ENCODE peak calls at places on chromosomes 4 and X, in four cellular contexts. One of them, this sample, is unnamed.

GRCh38 chr4:110275871-110276270 is 77.5 kb upstream of the ELOVL6 start:
- DNase-seq in heart left ventricle: no peak
- DNase-seq in AG04450: no peak
- DNase-seq in lung: no peak
- DNase-seq in this sample: no peak

GRCh38 chr4:139658185-139658584 is 7.4 kb upstream of the MGST2 start:
- DNase-seq in heart left ventricle: no peak
- DNase-seq in AG04450: no peak
- DNase-seq in lung: no peak
- DNase-seq in this sample: no peak

GRCh38 chr4:61501812-61502211 is 301.7 kb downstream of the ADGRL3 start:
- DNase-seq in heart left ventricle: no peak
- DNase-seq in AG04450: no peak
- DNase-seq in lung: no peak
- DNase-seq in this sample: no peak

GRCh38 chr4:148790691-148791090 is 348.5 kb upstream of the NR3C2 start:
- DNase-seq in heart left ventricle: no peak
- DNase-seq in AG04450: no peak
- DNase-seq in lung: no peak
- DNase-seq in this sample: no peak

GRCh38 chr4:66927937-66928336 is 617.4 kb downstream of the CENPC start:
- DNase-seq in heart left ventricle: no peak
- DNase-seq in AG04450: no peak
- DNase-seq in lung: no peak
- DNase-seq in this sample: no peak

GRCh38 chr4:127809173-127809800 is 27.2 kb downstream of the HSPA4L start:
- DNase-seq in heart left ventricle: no peak
- DNase-seq in AG04450: no peak
- DNase-seq in lung: no peak
- DNase-seq in this sample: no peak

GRCh38 chrX:68503830-68504229 is 5.0 kb downstream of the YIPF6 start:
- DNase-seq in heart left ventricle: no peak
- DNase-seq in AG04450: no peak
- DNase-seq in lung: no peak
- DNase-seq in this sample: no peak

GRCh38 chrX:13816899-13817298 is at the start of gene GPM6B:
- DNase-seq in heart left ventricle: no peak
- DNase-seq in AG04450: no peak
- DNase-seq in lung: no peak
- DNase-seq in this sample: no peak

GRCh38 chr4:185318679-185319078 is 77.0 kb downstream of the LRP2BP start:
- DNase-seq in heart left ventricle: no peak
- DNase-seq in AG04450: no peak
- DNase-seq in lung: no peak
- DNase-seq in this sample: peak; percentile 58

GRCh38 chr4:69321153-69321729 is 41.0 kb downstream of the UGT2B28 start:
- DNase-seq in heart left ventricle: no peak
- DNase-seq in AG04450: no peak
- DNase-seq in lung: no peak
- DNase-seq in this sample: no peak

GRCh38 chr4:152181150-152181549 is 354.7 kb downstream of the FBXW7 start:
- DNase-seq in heart left ventricle: no peak
- DNase-seq in AG04450: no peak
- DNase-seq in lung: no peak
- DNase-seq in this sample: no peak

GRCh38 chr4:10008208-10009005 is 12.9 kb downstream of the SLC2A9 start:
- DNase-seq in heart left ventricle: no peak
- DNase-seq in AG04450: no peak
- DNase-seq in lung: no peak
- DNase-seq in this sample: peak; percentile 46

GRCh38 chr4:119016636-119017035 is 119.0 kb upstream of the MYOZ2 start:
- DNase-seq in heart left ventricle: no peak
- DNase-seq in AG04450: peak; percentile 80
- DNase-seq in lung: no peak
- DNase-seq in this sample: no peak

GRCh38 chr4:150315175-150315574 is 236.9 kb downstream of the DCLK2 start:
- DNase-seq in heart left ventricle: no peak
- DNase-seq in AG04450: no peak
- DNase-seq in lung: no peak
- DNase-seq in this sample: no peak

GRCh38 chrX:132266583-132267355 is 47.5 kb upstream of the RAP2C start:
- DNase-seq in heart left ventricle: no peak
- DNase-seq in AG04450: peak; percentile 2
- DNase-seq in lung: no peak
- DNase-seq in this sample: no peak

GRCh38 chr4:180455226-180455625 is 1788.0 kb upstream of the TENM3 start:
- DNase-seq in heart left ventricle: no peak
- DNase-seq in AG04450: no peak
- DNase-seq in lung: no peak
- DNase-seq in this sample: no peak

GRCh38 chr4:185902654-185903053 is 90.7 kb upstream of the SORBS2 start:
- DNase-seq in heart left ventricle: no peak
- DNase-seq in AG04450: no peak
- DNase-seq in lung: no peak
- DNase-seq in this sample: no peak

GRCh38 chr4:55437356-55437796 is 41.6 kb downstream of the TMEM165 start:
- DNase-seq in heart left ventricle: no peak
- DNase-seq in AG04450: no peak
- DNase-seq in lung: no peak
- DNase-seq in this sample: no peak

GRCh38 chr4:132065940-132066495 is 1083.1 kb upstream of the PCDH10 start:
- DNase-seq in heart left ventricle: no peak
- DNase-seq in AG04450: peak; percentile 4
- DNase-seq in lung: no peak
- DNase-seq in this sample: no peak

GRCh38 chr4:151717271-151717670 is 43.5 kb downstream of the GATB start:
- DNase-seq in heart left ventricle: no peak
- DNase-seq in AG04450: no peak
- DNase-seq in lung: no peak
- DNase-seq in this sample: no peak

DNA sequence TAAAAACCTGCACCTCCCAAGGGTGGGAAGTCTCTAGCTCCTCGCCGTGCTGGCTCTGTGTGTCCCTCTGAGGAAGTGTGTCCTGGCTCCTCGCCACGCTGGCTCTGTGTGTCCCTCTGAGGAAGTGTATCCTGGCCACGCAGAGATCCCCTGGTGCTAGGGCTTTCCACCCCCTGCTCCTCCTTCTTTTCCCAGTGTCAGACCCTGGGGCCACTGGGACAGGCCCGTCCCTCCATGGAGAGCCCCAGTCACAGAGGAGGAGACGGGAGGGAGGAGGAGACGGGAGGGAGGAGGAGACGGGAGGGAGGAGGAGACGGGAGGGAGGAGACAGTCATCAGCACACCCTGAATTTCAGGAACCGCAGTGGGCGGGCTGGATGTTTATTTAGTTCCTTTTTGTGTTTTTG is 53.8 kb upstream of the HGFAC start:
- DNase-seq in heart left ventricle: peak; percentile 96
- DNase-seq in AG04450: no peak
- DNase-seq in lung: peak; percentile 76
- DNase-seq in this sample: no peak
- H3K4me3 ChIP-seq in heart left ventricle: peak overlapping the region; percentile 42
- H3K4me3 ChIP-seq in AG04450: peak overlapping the region; percentile 27
- H3K4me3 ChIP-seq in lung: no peak overlapping the region
- H3K4me3 ChIP-seq in this sample: no peak overlapping the region

DNA sequence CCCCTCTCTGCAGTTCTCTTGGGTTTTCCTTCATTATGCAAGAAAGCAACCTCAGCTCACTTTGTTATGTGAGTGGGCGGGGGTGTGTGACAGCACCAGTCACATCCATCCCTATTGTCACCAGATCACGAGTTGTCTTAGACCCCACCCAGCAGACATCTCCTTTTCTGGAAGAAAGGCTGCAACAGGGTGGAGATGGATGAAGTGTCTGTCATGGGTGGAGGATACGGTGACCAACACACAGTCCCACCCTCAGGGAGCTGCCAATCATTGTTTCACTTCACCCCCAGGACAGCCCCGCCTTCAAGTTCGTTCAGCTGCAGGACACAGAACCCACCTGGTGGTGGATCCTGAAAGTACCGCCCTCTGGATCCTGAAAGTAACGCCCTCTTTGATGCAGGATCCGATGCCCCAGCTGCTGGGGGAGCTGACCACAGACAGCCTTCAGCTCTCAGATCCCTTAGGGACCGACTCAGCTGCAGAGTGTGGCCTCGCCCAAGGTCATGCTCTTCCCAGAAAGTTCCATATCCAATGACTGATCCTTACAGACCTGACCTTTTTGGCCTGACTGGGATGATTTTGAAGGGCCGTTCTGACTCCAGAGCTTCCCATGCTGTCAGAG is 79.7 kb downstream of the SMIM20 start:
- DNase-seq in heart left ventricle: peak; percentile 67
- DNase-seq in AG04450: no peak
- DNase-seq in lung: no peak
- DNase-seq in this sample: peak; percentile 14
- H3K4me3 ChIP-seq in heart left ventricle: no peak overlapping the region
- H3K4me3 ChIP-seq in AG04450: no peak overlapping the region
- H3K4me3 ChIP-seq in lung: no peak overlapping the region
- H3K4me3 ChIP-seq in this sample: no peak overlapping the region

DNA sequence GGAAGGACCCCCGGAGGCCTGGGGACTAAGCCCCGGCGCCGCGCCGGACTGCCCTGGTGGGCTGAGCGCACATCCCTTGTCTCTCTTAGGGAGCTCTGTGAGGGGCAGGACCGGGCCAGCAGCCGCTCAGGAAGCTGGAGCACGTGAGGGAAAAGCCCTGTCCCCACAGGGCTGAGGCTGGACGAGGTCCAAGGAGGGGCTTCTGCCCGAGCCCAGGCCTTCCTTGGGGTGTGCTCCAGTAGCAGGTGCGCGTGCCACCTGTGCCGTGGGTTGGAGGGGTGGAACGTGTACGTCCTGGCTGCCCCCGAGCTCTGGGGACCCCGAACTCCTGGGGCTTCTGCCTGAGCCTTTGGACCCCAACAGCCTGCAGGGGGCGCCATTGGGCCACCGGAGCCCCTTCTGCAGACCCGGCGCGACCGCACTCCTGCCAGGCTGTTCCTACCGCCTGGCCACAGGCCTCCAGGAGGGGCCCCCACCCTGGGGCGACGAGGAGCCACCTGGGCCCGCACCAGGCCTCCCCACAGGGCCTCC is 27.2 kb downstream of the TACC3 start:
- DNase-seq in heart left ventricle: peak; percentile 76
- DNase-seq in AG04450: no peak
- DNase-seq in lung: peak; percentile 73
- DNase-seq in this sample: peak; percentile 63
- H3K4me3 ChIP-seq in heart left ventricle: no peak overlapping the region
- H3K4me3 ChIP-seq in AG04450: no peak overlapping the region
- H3K4me3 ChIP-seq in lung: no peak overlapping the region
- H3K4me3 ChIP-seq in this sample: peak overlapping the region; percentile 15

GRCh38 chr4:15427126-15427525 is 707 bp upstream of the C1QTNF7 start:
- DNase-seq in heart left ventricle: no peak
- DNase-seq in AG04450: no peak
- DNase-seq in lung: no peak
- DNase-seq in this sample: no peak
- H3K4me3 ChIP-seq in heart left ventricle: no peak overlapping the region
- H3K4me3 ChIP-seq in AG04450: no peak overlapping the region
- H3K4me3 ChIP-seq in lung: no peak overlapping the region
- H3K4me3 ChIP-seq in this sample: no peak overlapping the region

GRCh38 chrX:72306851-72307645 is 1.3 kb upstream of the CITED1 start:
- DNase-seq in heart left ventricle: peak; percentile 47
- DNase-seq in AG04450: peak; percentile 37
- DNase-seq in lung: peak; percentile 48
- DNase-seq in this sample: peak; percentile 28

GRCh38 chrX:72308209-72308565 is 2.5 kb upstream of the CITED1 start:
- DNase-seq in heart left ventricle: no peak
- DNase-seq in AG04450: no peak
- DNase-seq in lung: no peak
- DNase-seq in this sample: no peak

GRCh38 chrX:72308566-72309296 is 3.0 kb upstream of the CITED1 start:
- DNase-seq in heart left ventricle: peak; percentile 54
- DNase-seq in AG04450: peak; percentile 13
- DNase-seq in lung: peak; percentile 69
- DNase-seq in this sample: peak; percentile 55

GRCh38 chrX:72306085-72306801 is 529 bp upstream of the CITED1 start:
- DNase-seq in heart left ventricle: no peak
- DNase-seq in AG04450: no peak
- DNase-seq in lung: no peak
- DNase-seq in this sample: no peak

GRCh38 chrX:72307646-72308051 is 1.9 kb upstream of the CITED1 start:
- DNase-seq in heart left ventricle: no peak
- DNase-seq in AG04450: no peak
- DNase-seq in lung: no peak
- DNase-seq in this sample: no peak
- H3K4me3 ChIP-seq in heart left ventricle: peak overlapping the region; percentile 59
- H3K4me3 ChIP-seq in AG04450: no peak overlapping the region
- H3K4me3 ChIP-seq in lung: no peak overlapping the region
- H3K4me3 ChIP-seq in this sample: no peak overlapping the region

GRCh38 chr4:153523171-153523757 is 57.1 kb downstream of the TMEM131L start:
- DNase-seq in heart left ventricle: no peak
- DNase-seq in AG04450: no peak
- DNase-seq in lung: no peak
- DNase-seq in this sample: no peak

GRCh38 chr4:153521467-153521866 is 55.3 kb downstream of the TMEM131L start:
- DNase-seq in heart left ventricle: no peak
- DNase-seq in AG04450: no peak
- DNase-seq in lung: no peak
- DNase-seq in this sample: peak; percentile 89

GRCh38 chr4:153520871-153521329 is 54.7 kb downstream of the TMEM131L start:
- DNase-seq in heart left ventricle: no peak
- DNase-seq in AG04450: no peak
- DNase-seq in lung: no peak
- DNase-seq in this sample: no peak

GRCh38 chr4:153522800-153523089 is 56.6 kb downstream of the TMEM131L start:
- DNase-seq in heart left ventricle: no peak
- DNase-seq in AG04450: no peak
- DNase-seq in lung: no peak
- DNase-seq in this sample: peak; percentile 50

GRCh38 chr4:153521995-153522799 is 56.0 kb downstream of the TMEM131L start:
- DNase-seq in heart left ventricle: no peak
- DNase-seq in AG04450: no peak
- DNase-seq in lung: no peak
- DNase-seq in this sample: peak; percentile 94
- H3K4me3 ChIP-seq in heart left ventricle: no peak overlapping the region
- H3K4me3 ChIP-seq in AG04450: no peak overlapping the region
- H3K4me3 ChIP-seq in lung: no peak overlapping the region
- H3K4me3 ChIP-seq in this sample: peak overlapping the region; percentile 42

This sample was measured in Jurkat, Clone E6-1.